ENCODE peak calls at places on chromosomes 7 and 10, in seven cellular contexts. K is OCI-LY7; Q is anterior cingulate cortex; D is stimulated activated CD8-positive, alpha-beta memory T cell treated with anti-CD3 and anti-CD28 coated beads, Interleukin-2, amount 100 ng/mL, for 1 hour; R is ELF-1; E is IMR-90; G is stimulated activated CD4-positive, alpha-beta T cell treated with anti-CD3 and anti-CD28 coated beads, TNF-alpha, amount 100 ng/mL, for 4 hours. X is an unnamed sample.

GRCh38 chr10:79243211-79244067 is 103.8 kb upstream of the PPIF start:
- DNase-seq in D (no peak), K (peak; percentile 81), R (peak; percentile 58), G (peak; percentile 13), Q (peak; percentile 36), E (no peak), X (peak; percentile 57)

GRCh38 chr10:5446390-5446926 is 34.1 kb downstream of the NET1 start:
- DNase-seq in D (peak; percentile 20), K (peak; percentile 87), E (peak; percentile 84), Q (peak; percentile 12), G (peak; percentile 60), R (peak; percentile 97), X (peak; percentile 86)

GRCh38 chr10:33901166-33901565 is 566.7 kb upstream of the NRP1 start:
- DNase-seq in E (peak; percentile 92), D (no peak), Q (no peak), G (no peak), K (no peak), R (no peak), X (no peak)

GRCh38 chr7:45157653-45158401 is at the start of gene RAMP3:
- DNase-seq in Q (no peak), G (no peak), D (no peak), R (no peak), E (no peak), K (no peak), X (no peak)

GRCh38 chr7:83486536-83486935 is 162.4 kb downstream of the SEMA3E start:
- DNase-seq in Q (no peak), D (no peak), K (no peak), R (no peak), G (no peak), E (no peak), X (no peak)

GRCh38 chr10:113473851-113474250 is 79.0 kb upstream of the HABP2 start:
- DNase-seq in G (no peak), K (no peak), E (no peak), Q (no peak), D (no peak), R (no peak), X (no peak)

GRCh38 chr10:107091126-107091525 is 73.4 kb downstream of the SORCS1 start:
- DNase-seq in G (no peak), R (no peak), Q (no peak), E (no peak), D (no peak), K (no peak), X (no peak)

GRCh38 chr7:43758029-43758860 is at the start of gene BLVRA:
- DNase-seq in E (peak; percentile 18), R (peak; percentile 17), Q (peak; percentile 28), D (peak; percentile 38), G (peak; percentile 47), K (no peak), X (no peak)

GRCh38 chr7:112495156-112495788 is 14.5 kb downstream of the LSMEM1 start:
- DNase-seq in E (no peak), D (no peak), G (no peak), K (no peak), R (no peak), Q (no peak), X (no peak)

GRCh38 chr7:96949766-96950165 is 55.6 kb upstream of the DLX6 start:
- DNase-seq in E (no peak), K (no peak), R (no peak), G (no peak), Q (no peak), D (no peak), X (peak; percentile 76)

GRCh38 chr10:6173203-6173602 is 29.5 kb upstream of the PFKFB3 start:
- DNase-seq in G (peak; percentile 17), K (peak; percentile 65), R (peak; percentile 55), E (no peak), Q (no peak), D (peak; percentile 18), X (no peak)

GRCh38 chr7:88363249-88363648 is 56.6 kb upstream of the STEAP4 start:
- DNase-seq in R (no peak), K (no peak), D (no peak), Q (no peak), G (no peak), E (no peak), X (no peak)

GRCh38 chr7:46972205-46972604 is 609.7 kb downstream of the TNS3 start:
- DNase-seq in R (no peak), G (no peak), Q (no peak), K (no peak), D (no peak), E (peak; percentile 82), X (no peak)

GRCh38 chr10:44385726-44386438 is 985 bp upstream of the CXCL12 start:
- DNase-seq in K (no peak), D (no peak), Q (no peak), R (peak; percentile 27), E (no peak), G (no peak), X (no peak)

GRCh38 chr10:99921948-99922347 is 87.8 kb downstream of the DNMBP start:
- DNase-seq in R (no peak), G (no peak), E (no peak), Q (no peak), D (no peak), K (no peak), X (no peak)

GRCh38 chr7:27695096-27695495 is 32.4 kb upstream of the HIBADH start:
- DNase-seq in K (no peak), D (no peak), Q (no peak), R (no peak), G (no peak), E (peak; percentile 85), X (no peak)

GRCh38 chr10:13162013-13162364 is 631 bp downstream of the MCM10 start:
- DNase-seq in K (no peak), D (no peak), G (no peak), E (no peak), R (no peak), Q (no peak), X (no peak)

GRCh38 chr10:91653214-91653875 is 20.5 kb upstream of the PPP1R3C start:
- DNase-seq in E (peak; percentile 77), Q (no peak), K (no peak), D (no peak), G (no peak), R (no peak), X (no peak)

GRCh38 chr7:35878356-35878755 is 77.5 kb downstream of the SEPTIN7 start:
- DNase-seq in D (no peak), Q (no peak), E (peak; percentile 55), R (no peak), G (no peak), K (no peak), X (no peak)

GRCh38 chr10:84054743-84055142 is 84.6 kb upstream of the GHITM start:
- DNase-seq in K (no peak), R (no peak), E (no peak), G (no peak), Q (no peak), D (no peak), X (peak; percentile 15)

GRCh38 chr10:75932921-75933320 is 501.5 kb downstream of the LRMDA start:
- DNase-seq in G (no peak), E (no peak), K (no peak), Q (no peak), D (no peak), R (no peak), X (no peak)

GRCh38 chr10:33252794-33253203 is 81.7 kb downstream of the NRP1 start:
- DNase-seq in E (peak; percentile 89), K (no peak), G (no peak), D (no peak), Q (no peak), R (no peak), X (no peak)

GRCh38 chr7:155761162-155761561 is 51.1 kb downstream of the SHH start:
- DNase-seq in R (no peak), Q (no peak), K (no peak), G (no peak), E (no peak), D (no peak), X (no peak)

GRCh38 chr10:133242611-133243356 is 5.1 kb downstream of the VENTX start:
- DNase-seq in E (peak; percentile 56), Q (no peak), G (no peak), K (no peak), D (no peak), R (no peak), X (no peak)

GRCh38 chr7:22452142-22452763 is 47.7 kb downstream of the STEAP1B start:
- DNase-seq in G (no peak), D (no peak), Q (peak; percentile 28), R (peak; percentile 89), E (no peak), K (peak; percentile 86), X (no peak)

GRCh38 chr7:100675581-100676350 is 2.2 kb downstream of the GNB2 start:
- DNase-seq in E (peak; percentile 59), R (no peak), K (peak; percentile 81), Q (peak; percentile 79), G (peak; percentile 73), D (peak; percentile 70), X (peak; percentile 61)

GRCh38 chr7:47264021-47264651 is 317.8 kb downstream of the TNS3 start:
- DNase-seq in Q (no peak), K (no peak), R (no peak), E (no peak), G (no peak), D (no peak), X (no peak)

GRCh38 chr10:132526676-132527075 is 10.9 kb upstream of the INPP5A start:
- DNase-seq in E (peak; percentile 72), Q (no peak), D (no peak), G (no peak), R (no peak), K (no peak), X (no peak)

GRCh38 chr7:121605297-121605640 is 209.2 kb upstream of the FAM3C start:
- DNase-seq in G (no peak), Q (no peak), E (peak; percentile 6), D (no peak), R (no peak), K (no peak), X (no peak)

GRCh38 chr10:48377751-48378585 is 71.5 kb downstream of the MAPK8 start:
- DNase-seq in D (no peak), E (peak; percentile 24), Q (no peak), R (no peak), K (no peak), G (no peak), X (no peak)

GRCh38 chr7:44228571-44229350 is 28.0 kb downstream of the YKT6 start:
- DNase-seq in Q (no peak), D (no peak), G (no peak), E (no peak), R (no peak), K (no peak), X (no peak)

GRCh38 chr10:84534168-84534567 is 205.8 kb downstream of the CCSER2 start:
- DNase-seq in D (no peak), Q (no peak), R (no peak), E (no peak), K (no peak), G (no peak), X (no peak)

GRCh38 chr10:43203491-43204393 is 63.1 kb downstream of the RASGEF1A start:
- DNase-seq in Q (no peak), E (no peak), G (no peak), R (peak; percentile 86), D (no peak), K (peak; percentile 38), X (no peak)

GRCh38 chr7:30563326-30563942 is 31.2 kb upstream of the GARS1 start:
- DNase-seq in K (no peak), G (no peak), Q (no peak), D (no peak), E (peak; percentile 40), R (no peak), X (no peak)

GRCh38 chr7:32910195-32910594 is 18.6 kb upstream of the KBTBD2 start:
- DNase-seq in R (no peak), D (no peak), G (no peak), Q (no peak), E (no peak), K (no peak), X (no peak)

GRCh38 chr7:142359694-142360279 is 101.9 kb upstream of the PRSS58 start:
- DNase-seq in R (no peak), K (no peak), G (no peak), Q (no peak), E (no peak), D (no peak), X (no peak)

X was measured in NCI-H1092 treated with DMSO at 0.1 percent for 48 hours.